ENCODE peak calls at places on chromosome 3, in six cellular contexts. O, T, A, B, E and U are unnamed samples.

GRCh38 chr3:56790016-56790950 is 11.5 kb downstream of the ARHGEF3 start:
- ATAC-seq in O (no peak), T (no peak), A (no peak), B (no peak), E (no peak), U (no peak)

GRCh38 chr3:14360123-14360881 is 42.1 kb upstream of the SLC6A6 start:
- ATAC-seq in O (peak; percentile 13), T (peak; percentile 22), A (peak; percentile 38), B (no peak), E (no peak), U (no peak)

GRCh38 chr3:73740041-73740440 is 115.3 kb upstream of the PDZRN3 start:
- ATAC-seq in O (no peak), T (no peak), A (no peak), B (no peak), E (no peak), U (no peak)

GRCh38 chr3:55484741-55485207 is 2.3 kb downstream of the WNT5A start:
- ATAC-seq in O (peak; percentile 46), T (peak; percentile 22), A (no peak), B (no peak), E (peak; percentile 3), U (peak; percentile 21)

GRCh38 chr3:122146466-122146865 is 37.0 kb upstream of the CASR start:
- ATAC-seq in O (no peak), T (no peak), A (no peak), B (no peak), E (peak; percentile 97), U (no peak)

GRCh38 chr3:27176256-27176655 is 192.9 kb downstream of the NEK10 start:
- ATAC-seq in O (no peak), T (no peak), A (no peak), B (no peak), E (no peak), U (no peak)

GRCh38 chr3:43748179-43748578 is 57.4 kb downstream of the ABHD5 start:
- ATAC-seq in O (peak; percentile 51), T (peak; percentile 30), A (no peak), B (peak; percentile 63), E (no peak), U (peak; percentile 38)

GRCh38 chr3:184560992-184561328 is 625 bp upstream of the EPHB3 start:
- ATAC-seq in O (peak; percentile 6), T (peak; percentile 22), A (peak; percentile 0), B (peak; percentile 21), E (peak; percentile 25), U (peak; percentile 26)

GRCh38 chr3:189132901-189133300 is 38.9 kb upstream of the TPRG1 start:
- ATAC-seq in O (no peak), T (no peak), A (no peak), B (peak; percentile 36), E (no peak), U (no peak)

GRCh38 chr3:61371123-61371522 is 119.9 kb upstream of the FHIT start:
- ATAC-seq in O (peak; percentile 56), T (peak; percentile 46), A (no peak), B (peak; percentile 78), E (peak; percentile 88), U (no peak)

GRCh38 chr3:107753494-107753893 is 230.7 kb downstream of the BBX start:
- ATAC-seq in O (peak; percentile 98), T (peak; percentile 88), A (no peak), B (peak; percentile 95), E (peak; percentile 70), U (no peak)

GRCh38 chr3:169026543-169027181 is 636.9 kb downstream of the MECOM start:
- ATAC-seq in O (no peak), T (no peak), A (no peak), B (peak; percentile 60), E (no peak), U (peak; percentile 66)

GRCh38 chr3:57952208-57952631 is 56.0 kb upstream of the FLNB start:
- ATAC-seq in O (no peak), T (peak; percentile 81), A (no peak), B (peak; percentile 71), E (no peak), U (peak; percentile 83)

GRCh38 chr3:187098925-187099512 is 40.3 kb downstream of the RPL39L start:
- ATAC-seq in O (no peak), T (peak; percentile 28), A (no peak), B (no peak), E (peak; percentile 77), U (no peak)

GRCh38 chr3:194200422-194201060 is 64.6 kb downstream of the HES1 start:
- ATAC-seq in O (no peak), T (peak; percentile 32), A (no peak), B (no peak), E (no peak), U (no peak)

GRCh38 chr3:10992017-10992945 is at the start of gene SLC6A1:
- ATAC-seq in O (no peak), T (peak; percentile 67), A (peak; percentile 12), B (no peak), E (no peak), U (peak; percentile 58)

GRCh38 chr3:31862861-31863260 is 118.2 kb downstream of the OSBPL10 start:
- ATAC-seq in O (no peak), T (no peak), A (no peak), B (no peak), E (no peak), U (no peak)

GRCh38 chr3:186340211-186340610 is 21.8 kb downstream of the DGKG start:
- ATAC-seq in O (no peak), T (no peak), A (no peak), B (no peak), E (peak; percentile 34), U (no peak)

GRCh38 chr3:48440590-48440958 is 517 bp downstream of the TMA7 start:
- ATAC-seq in O (peak; percentile 4), T (peak; percentile 12), A (peak; percentile 1), B (peak; percentile 4), E (peak; percentile 11), U (no peak)

GRCh38 chr3:168162172-168162571 is 66.4 kb upstream of the GOLIM4 start:
- ATAC-seq in O (no peak), T (no peak), A (no peak), B (no peak), E (no peak), U (no peak)

GRCh38 chr3:154931484-154931883 is 148.6 kb upstream of the MME start:
- ATAC-seq in O (no peak), T (no peak), A (no peak), B (no peak), E (no peak), U (peak; percentile 69)

GRCh38 chr3:21934576-21934975 is 183.6 kb upstream of the ZNF385D start:
- ATAC-seq in O (no peak), T (no peak), A (no peak), B (no peak), E (no peak), U (no peak)

GRCh38 chr3:183551930-183552329 is 3.6 kb downstream of the KLHL6 start:
- ATAC-seq in O (no peak), T (no peak), A (no peak), B (no peak), E (peak; percentile 28), U (no peak)

GRCh38 chr3:10173926-10174435 is 9.3 kb downstream of the IRAK2 start:
- ATAC-seq in O (peak; percentile 81), T (peak; percentile 75), A (peak; percentile 87), B (peak; percentile 15), E (peak; percentile 52), U (peak; percentile 92)

GRCh38 chr3:186746008-186746407 is 28.8 kb downstream of the KNG1 start:
- ATAC-seq in O (peak; percentile 93), T (peak; percentile 94), A (peak; percentile 90), B (peak; percentile 93), E (peak; percentile 41), U (peak; percentile 36)

GRCh38 chr3:97353176-97353575 is 411.4 kb upstream of the ARL6 start:
- ATAC-seq in O (peak; percentile 38), T (no peak), A (no peak), B (no peak), E (peak; percentile 28), U (no peak)

DNA sequence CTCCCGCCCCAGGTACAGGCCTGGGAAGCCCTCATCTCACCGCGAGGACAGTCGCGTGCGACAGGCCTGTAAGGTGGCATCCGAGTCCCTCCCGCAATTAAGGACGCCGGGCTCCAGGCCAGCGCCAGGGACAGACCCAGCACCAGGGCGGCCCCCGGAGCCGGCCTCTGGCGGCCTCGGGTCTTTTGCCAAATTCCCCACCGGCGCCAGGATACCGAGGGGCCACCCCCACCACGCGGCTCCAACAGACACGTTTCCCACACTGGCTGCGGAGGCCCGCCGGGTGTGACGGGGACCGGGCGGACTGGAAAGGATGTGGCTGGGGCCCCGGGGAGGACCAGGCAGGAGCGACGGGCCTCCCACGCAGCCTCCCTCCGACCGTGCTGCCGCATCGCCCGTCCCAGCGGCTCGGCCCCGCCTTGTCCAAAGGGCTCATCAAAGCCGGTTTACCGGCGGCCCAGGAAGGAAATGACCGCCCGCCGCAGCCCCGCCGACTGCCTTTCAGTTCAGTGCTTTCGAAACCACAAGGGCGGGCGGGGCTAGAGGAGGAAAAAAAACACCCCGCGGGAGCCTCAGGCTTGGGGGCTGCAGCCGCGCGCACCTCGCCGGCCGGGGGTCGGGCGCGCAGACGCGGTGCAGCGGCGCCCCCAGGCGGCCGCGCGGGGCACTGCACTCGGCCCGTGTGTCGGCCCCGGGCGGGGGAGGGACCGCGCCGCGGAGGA is 11.2 kb downstream of the XXYLT1 start:
- ATAC-seq in O (peak; percentile 87), T (peak; percentile 90), A (peak; percentile 90), B (peak; percentile 76), E (peak; percentile 85), U (peak; percentile 92)
- TF ChIP-seq POLR2A in O (peak; percentile 62), T (no peak), A (no peak), B (no peak), E (peak; percentile 85), U (peak; percentile 68)

GRCh38 chr3:131020122-131020693 is 6.4 kb downstream of the ASTE1 start:
- ATAC-seq in O (no peak), T (peak; percentile 73), A (no peak), B (no peak), E (peak; percentile 75), U (no peak)
- TF ChIP-seq POLR2AphosphoS5 in O (no peak), T (no peak), A (no peak), B (no peak), E (no peak), U (no peak)

GRCh38 chr3:149087208-149087607 is 875 bp upstream of the HLTF start:
- ATAC-seq in O (no peak), T (no peak), A (no peak), B (no peak), E (no peak), U (no peak)
- TF ChIP-seq POLR2A in O (no peak), T (no peak), A (no peak), B (no peak), E (no peak), U (no peak)

GRCh38 chr3:46615050-46615449 is 2.7 kb downstream of the FAM240A start:
- ATAC-seq in O (no peak), T (peak; percentile 37), A (no peak), B (no peak), E (no peak), U (no peak)

GRCh38 chr3:46613313-46614005 is 1.1 kb downstream of the FAM240A start:
- ATAC-seq in O (no peak), T (no peak), A (no peak), B (no peak), E (no peak), U (no peak)

GRCh38 chr3:46609944-46610722 is 2.2 kb upstream of the FAM240A start:
- ATAC-seq in O (no peak), T (no peak), A (no peak), B (no peak), E (no peak), U (no peak)

GRCh38 chr3:46609074-46609735 is 3.1 kb upstream of the FAM240A start:
- ATAC-seq in O (peak; percentile 39), T (no peak), A (no peak), B (no peak), E (no peak), U (no peak)

GRCh38 chr3:46612324-46612723 is at the start of gene FAM240A:
- ATAC-seq in O (peak; percentile 34), T (no peak), A (no peak), B (no peak), E (no peak), U (peak; percentile 31)
- TF ChIP-seq POLR2AphosphoS5 in O (no peak), T (no peak), A (no peak), B (no peak), E (no peak), U (no peak)

GRCh38 chr3:141875893-141876380 is 506 bp upstream of the ATP1B3 start:
- ATAC-seq in O (peak; percentile 71), T (peak; percentile 68), A (peak; percentile 91), B (peak; percentile 79), E (peak; percentile 62), U (peak; percentile 87)
- TF ChIP-seq POLR2A in O (no peak), T (peak; percentile 67), A (no peak), B (peak; percentile 19), E (no peak), U (no peak)